ENCODE peak calls at places on chromosomes 5 and 9, in ten cellular contexts. V, B, S, H, Q, D, O, G, K and J are unnamed samples.

GRCh38 chr5:92694067-92694466 is 887.0 kb downstream of the NR2F1-AS1 start:
- DNase-seq in G (no peak), Q (no peak), S (no peak), D (no peak), K (no peak), B (no peak), H (no peak), O (no peak), V (no peak), J (no peak)

GRCh38 chr5:155024015-155024414 is 10.5 kb downstream of the KIF4B start:
- DNase-seq in D (no peak), B (no peak), G (no peak), O (no peak), Q (no peak), K (no peak), H (no peak), V (no peak), S (no peak), J (no peak)

GRCh38 chr5:157761690-157762611 is 18.4 kb downstream of the LSM11 start:
- DNase-seq in S (peak; percentile 90), D (peak; percentile 70), O (peak; percentile 65), Q (no peak), V (no peak), H (peak; percentile 31), K (peak; percentile 35), B (no peak), G (peak; percentile 79), J (peak; percentile 67)

GRCh38 chr5:43401827-43402226 is 10.4 kb downstream of the CCL28 start:
- DNase-seq in H (no peak), K (no peak), V (no peak), S (peak; percentile 19), O (no peak), G (no peak), D (no peak), Q (no peak), B (no peak), J (no peak)

GRCh38 chr5:172758077-172758835 is 12.7 kb downstream of the DUSP1 start:
- DNase-seq in K (no peak), S (no peak), Q (no peak), O (no peak), G (peak; percentile 63), V (no peak), H (peak; percentile 62), D (no peak), B (no peak), J (peak; percentile 94)

GRCh38 chr5:159133041-159133741 is 33.5 kb upstream of the EBF1 start:
- DNase-seq in B (no peak), S (peak; percentile 63), K (peak; percentile 16), G (peak; percentile 16), H (peak; percentile 43), Q (no peak), V (no peak), O (peak; percentile 40), D (peak; percentile 58), J (peak; percentile 62)

GRCh38 chr9:133734600-133735414 is 3.3 kb downstream of the SARDH start:
- DNase-seq in S (no peak), O (no peak), V (no peak), K (no peak), H (no peak), D (no peak), B (no peak), Q (no peak), G (no peak), J (no peak)

GRCh38 chr5:36739751-36740221 is 133.4 kb downstream of the SLC1A3 start:
- DNase-seq in H (no peak), K (peak; percentile 48), S (peak; percentile 93), Q (peak; percentile 82), G (no peak), V (peak; percentile 46), O (peak; percentile 70), D (peak; percentile 77), B (peak; percentile 61), J (peak; percentile 59)

GRCh38 chr5:128111818-128112448 is 28.4 kb downstream of the SLC12A2 start:
- DNase-seq in O (no peak), G (peak; percentile 63), H (no peak), S (no peak), D (no peak), K (no peak), V (no peak), Q (no peak), B (no peak), J (peak; percentile 10)

GRCh38 chr9:104177003-104177611 is 83.0 kb downstream of the SMC2 start:
- DNase-seq in V (no peak), D (no peak), B (no peak), K (no peak), H (no peak), G (peak; percentile 22), Q (no peak), S (peak; percentile 39), O (no peak), J (peak; percentile 1)

GRCh38 chr5:6541256-6542013 is 91.4 kb downstream of the NSUN2 start:
- DNase-seq in O (no peak), B (no peak), S (no peak), D (no peak), Q (no peak), V (no peak), G (no peak), K (no peak), H (no peak), J (no peak)

GRCh38 chr9:95750725-95751644 is 124.5 kb upstream of the ERCC6L2 start:
- DNase-seq in D (no peak), B (no peak), Q (no peak), S (no peak), G (no peak), O (no peak), K (no peak), V (no peak), H (no peak), J (no peak)

GRCh38 chr9:136856541-136857141 is 4.5 kb downstream of the MAMDC4 start:
- DNase-seq in H (no peak), B (no peak), S (no peak), K (no peak), Q (no peak), O (no peak), D (no peak), G (no peak), V (no peak), J (no peak)

GRCh38 chr9:136551401-136552116 is 5.7 kb upstream of the NOTCH1 start:
- DNase-seq in O (peak; percentile 45), V (peak; percentile 74), Q (no peak), H (peak; percentile 92), B (no peak), K (peak; percentile 79), D (peak; percentile 84), G (peak; percentile 29), S (no peak), J (peak; percentile 53)

GRCh38 chr9:114223564-114224246 is 68.4 kb downstream of the COL27A1 start:
- DNase-seq in K (no peak), V (no peak), Q (no peak), G (peak; percentile 24), H (no peak), B (no peak), D (no peak), O (no peak), S (no peak), J (peak; percentile 32)